ENCODE peak calls at places on chromosomes 2 and 18, in seven cellular contexts. X is K562, H is HCT116, T is H1, N is HepG2, S is SK-N-SH, D is GM12878. Y is an unnamed sample.

GRCh38 chr18:59328683-59329082 is 10.2 kb upstream of the CPLX4 start:
- DNase-seq in X (no peak), H (no peak), T (no peak), N (no peak), S (no peak), D (no peak), Y (no peak)

GRCh38 chr2:13005761-13006336 is 289.1 kb downstream of the TRIB2 start:
- DNase-seq in X (no peak), H (no peak), T (no peak), N (no peak), S (no peak), D (no peak), Y (no peak)

GRCh38 chr2:17752892-17753802 is 463 bp downstream of the SMC6 start:
- DNase-seq in X (peak; percentile 50), H (no peak), T (no peak), N (peak; percentile 63), S (peak; percentile 82), D (no peak), Y (peak; percentile 41)

GRCh38 chr2:215215637-215216036 is 77.2 kb upstream of the ABCA12 start:
- DNase-seq in X (no peak), H (no peak), T (no peak), N (no peak), S (no peak), D (no peak), Y (no peak)

GRCh38 chr18:11042247-11042646 is 107.1 kb downstream of the PIEZO2 start:
- DNase-seq in X (no peak), H (no peak), T (no peak), N (peak; percentile 72), S (no peak), D (no peak), Y (no peak)

GRCh38 chr2:57146951-57147350 is 899.7 kb upstream of the VRK2 start:
- DNase-seq in X (no peak), H (no peak), T (no peak), N (no peak), S (no peak), D (no peak), Y (no peak)

GRCh38 chr2:147100406-147101035 is 744.3 kb upstream of the ACVR2A start:
- DNase-seq in X (no peak), H (no peak), T (no peak), N (no peak), S (no peak), D (no peak), Y (no peak)

GRCh38 chr2:65425276-65425675 is 7.1 kb downstream of the SPRED2 start:
- DNase-seq in X (no peak), H (no peak), T (no peak), N (no peak), S (no peak), D (no peak), Y (no peak)

GRCh38 chr2:235543126-235543750 is 49.4 kb downstream of the AGAP1 start:
- DNase-seq in X (no peak), H (no peak), T (no peak), N (no peak), S (no peak), D (no peak), Y (no peak)

GRCh38 chr2:232236200-232236599 is 142.4 kb upstream of the ALPP start:
- DNase-seq in X (no peak), H (peak; percentile 46), T (no peak), N (no peak), S (no peak), D (no peak), Y (peak; percentile 2)

GRCh38 chr2:98663521-98664090 is 55.2 kb downstream of the UNC50 start:
- DNase-seq in X (no peak), H (no peak), T (no peak), N (no peak), S (no peak), D (no peak), Y (no peak)

GRCh38 chr2:129396980-129397599 is 582.4 kb upstream of the RAB6C start:
- DNase-seq in X (peak; percentile 14), H (peak; percentile 16), T (no peak), N (peak; percentile 45), S (peak; percentile 43), D (peak; percentile 21), Y (peak; percentile 74)

GRCh38 chr2:215565897-215566296 is 130.0 kb upstream of the FN1 start:
- DNase-seq in X (no peak), H (no peak), T (no peak), N (no peak), S (no peak), D (no peak), Y (no peak)

GRCh38 chr2:75801234-75801982 is 90.7 kb upstream of the GCFC2 start:
- DNase-seq in X (no peak), H (no peak), T (no peak), N (no peak), S (no peak), D (peak; percentile 56), Y (no peak)

GRCh38 chr2:28583899-28584553 is 88.2 kb downstream of the PLB1 start:
- DNase-seq in X (peak; percentile 80), H (peak; percentile 80), T (no peak), N (peak; percentile 74), S (no peak), D (no peak), Y (no peak)

GRCh38 chr2:69012310-69013122 is 463 bp upstream of the ANTXR1 start:
- DNase-seq in X (peak; percentile 68), H (peak; percentile 23), T (peak; percentile 64), N (peak; percentile 66), S (peak; percentile 19), D (no peak), Y (no peak)

GRCh38 chr2:68710756-68711155 is 23.9 kb upstream of the ARHGAP25 start:
- DNase-seq in X (no peak), H (no peak), T (no peak), N (no peak), S (no peak), D (no peak), Y (no peak)

GRCh38 chr2:241798081-241798630 is 10.8 kb upstream of the NEU4 start:
- DNase-seq in X (no peak), H (no peak), T (no peak), N (no peak), S (peak; percentile 47), D (no peak), Y (no peak)

GRCh38 chr2:219508933-219509779 is 5.1 kb upstream of the ASIC4 start:
- DNase-seq in X (peak; percentile 19), H (no peak), T (no peak), N (no peak), S (peak; percentile 60), D (no peak), Y (no peak)

GRCh38 chr2:239927424-239927981 is 97.6 kb downstream of the NDUFA10 start:
- DNase-seq in X (peak; percentile 78), H (peak; percentile 58), T (no peak), N (peak; percentile 75), S (no peak), D (no peak), Y (peak; percentile 43)

GRCh38 chr2:60413819-60414178 is 139.7 kb downstream of the BCL11A start:
- DNase-seq in X (no peak), H (no peak), T (no peak), N (no peak), S (no peak), D (peak; percentile 78), Y (no peak)
- TF ChIP-seq JUND in X (no peak), H (no peak), T (no peak), N (no peak), S (no peak), D (no peak), Y (no peak)

GRCh38 chr2:122999258-122999657 is 1025.8 kb upstream of the CNTNAP5 start:
- DNase-seq in X (no peak), H (no peak), T (no peak), N (no peak), S (no peak), D (peak; percentile 4), Y (no peak)

DNA sequence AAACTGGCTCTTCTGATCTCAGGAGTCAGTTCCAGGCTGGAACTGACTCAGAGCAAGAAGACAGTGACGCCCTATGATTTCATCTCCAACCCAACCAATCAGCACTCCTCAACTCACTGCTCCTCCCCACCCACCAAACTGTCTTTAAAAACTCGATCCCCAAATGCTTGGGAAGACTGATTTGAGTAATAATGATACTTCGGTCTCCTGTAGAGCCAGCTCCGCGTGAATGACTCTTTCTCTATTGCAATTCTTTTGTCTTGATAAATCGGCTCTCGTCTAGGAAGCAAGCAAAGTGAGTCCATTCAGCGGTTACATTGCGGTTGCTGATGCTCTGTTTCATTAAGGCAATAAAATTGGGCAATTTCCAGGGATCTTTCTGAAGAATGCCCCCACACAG is 1025.3 kb upstream of the CNTNAP5 start:
- DNase-seq in X (no peak), H (no peak), T (peak; percentile 54), N (no peak), S (no peak), D (no peak), Y (no peak)
- TF ChIP-seq JUND in X (no peak), H (no peak), T (no peak), N (no peak), S (no peak), D (no peak), Y (no peak)

GRCh38 chr2:70937866-70938579 is 2.3 kb downstream of the ATP6V1B1 start:
- DNase-seq in X (no peak), H (no peak), T (peak; percentile 51), N (peak; percentile 53), S (no peak), D (no peak), Y (no peak)
- TF ChIP-seq JUND in X (no peak), H (no peak), T (no peak), N (no peak), S (no peak), D (no peak), Y (no peak)

DNA sequence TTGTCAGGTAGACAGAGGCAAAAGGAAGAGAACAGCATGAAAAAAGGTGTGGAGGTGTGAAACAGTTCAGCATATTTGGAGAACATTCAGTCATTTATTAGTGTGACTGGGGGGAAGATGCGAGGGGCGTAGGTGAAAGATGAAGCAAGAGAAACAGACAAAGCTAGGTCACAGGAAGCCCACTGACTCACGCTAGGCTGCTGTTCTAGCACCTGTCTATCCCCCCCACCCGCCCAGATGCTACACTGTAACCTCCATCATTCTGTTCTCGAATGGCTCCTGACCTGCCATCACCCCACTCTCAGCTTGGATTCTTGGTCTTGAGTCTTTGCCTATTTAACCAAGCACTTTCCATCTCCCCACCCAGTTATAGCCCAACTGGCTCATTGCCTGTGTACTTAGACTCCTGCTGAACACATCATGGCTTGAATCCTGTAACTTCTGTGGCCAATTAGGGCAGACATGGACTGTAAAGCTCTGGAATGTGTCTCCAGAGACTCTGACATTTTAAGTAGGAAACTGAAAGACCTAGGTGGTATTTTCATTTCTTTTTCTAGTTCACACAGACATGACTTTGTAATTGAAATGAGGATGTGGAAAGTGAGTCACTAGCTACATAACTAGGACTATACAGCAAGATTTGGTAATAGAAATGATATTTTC is 12.0 kb downstream of the DOK1 start:
- DNase-seq in X (no peak), H (no peak), T (no peak), N (no peak), S (no peak), D (no peak), Y (no peak)
- TF ChIP-seq JUND in X (no peak), H (no peak), T (no peak), N (no peak), S (peak; percentile 60), D (no peak), Y (no peak)

DNA sequence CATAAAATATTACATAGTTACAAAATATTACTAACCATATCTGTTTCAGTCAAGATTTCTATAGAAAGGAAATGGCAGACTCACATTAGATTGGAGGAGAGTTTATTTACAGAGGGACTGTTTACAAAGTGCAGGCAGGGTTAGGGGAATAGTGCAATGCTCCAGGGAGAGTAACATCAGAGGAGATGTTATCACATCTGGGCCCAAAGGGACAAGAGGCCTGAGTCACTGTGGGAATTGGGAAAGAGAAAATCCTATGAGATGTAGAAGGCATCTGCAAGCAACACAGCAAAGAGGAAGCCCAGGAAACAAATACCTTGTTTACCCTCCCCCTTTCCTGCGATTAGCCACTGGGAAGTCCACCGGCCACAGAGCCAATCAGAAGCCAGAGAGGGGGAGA is 227.3 kb upstream of the TANK start:
- DNase-seq in X (no peak), H (no peak), T (no peak), N (peak; percentile 79), S (no peak), D (no peak), Y (peak; percentile 2)
- TF ChIP-seq JUND in X (no peak), H (no peak), T (no peak), N (no peak), S (no peak), D (no peak), Y (no peak)

Y was measured in T47D.